ENCODE peak calls at places on chromosome 1, in seven cellular contexts. W, D, Y, G, T, P and Z are unnamed samples.
A peak's percentile ranks its signal among the peaks of the same experiment; 100 is the strongest.

GRCh38 chr1:226353698-226354525 is 44.9 kb upstream of the LIN9 start:
- DNase-seq in W (no peak), D (no peak), Y (no peak), G (no peak), T (no peak), P (no peak), Z (no peak)

GRCh38 chr1:5649166-5649551 is 343.1 kb downstream of the NPHP4 start:
- DNase-seq in W (no peak), D (no peak), Y (no peak), G (no peak), T (no peak), P (no peak), Z (no peak)

GRCh38 chr1:155000475-155000724 is 2.2 kb upstream of the ZBTB7B start:
- DNase-seq in W (no peak), D (no peak), Y (no peak), G (no peak), T (no peak), P (no peak), Z (no peak)

GRCh38 chr1:174963547-174964125 is 36.1 kb upstream of the CACYBP start:
- DNase-seq in W (no peak), D (no peak), Y (no peak), G (no peak), T (no peak), P (no peak), Z (no peak)

GRCh38 chr1:86259390-86259789 is 102.8 kb upstream of the COL24A1 start:
- DNase-seq in W (no peak), D (peak; percentile 53), Y (peak; percentile 10), G (no peak), T (no peak), P (no peak), Z (no peak)

GRCh38 chr1:37945743-37946702 is 830 bp downstream of the INPP5B start:
- DNase-seq in W (peak; percentile 33), D (peak; percentile 95), Y (peak; percentile 57), G (peak; percentile 92), T (no peak), P (peak; percentile 45), Z (no peak)

GRCh38 chr1:192008281-192008825 is 149.9 kb upstream of the RGS18 start:
- DNase-seq in W (no peak), D (no peak), Y (no peak), G (no peak), T (no peak), P (no peak), Z (no peak)

GRCh38 chr1:81731989-81732388 is 68.7 kb upstream of the ADGRL2 start:
- DNase-seq in W (no peak), D (no peak), Y (peak; percentile 4), G (no peak), T (no peak), P (no peak), Z (no peak)

GRCh38 chr1:216261631-216262030 is 161.6 kb downstream of the USH2A start:
- DNase-seq in W (no peak), D (no peak), Y (no peak), G (no peak), T (no peak), P (no peak), Z (no peak)

GRCh38 chr1:183776731-183777130 is 28.2 kb upstream of the RGL1 start:
- DNase-seq in W (no peak), D (peak; percentile 53), Y (no peak), G (peak; percentile 74), T (no peak), P (no peak), Z (no peak)

GRCh38 chr1:190436615-190437014 is 41.0 kb downstream of the BRINP3 start:
- DNase-seq in W (no peak), D (peak; percentile 63), Y (peak; percentile 3), G (peak; percentile 10), T (no peak), P (peak; percentile 46), Z (no peak)

GRCh38 chr1:172108494-172108893 is 267.2 kb downstream of the DNM3 start:
- DNase-seq in W (no peak), D (no peak), Y (no peak), G (no peak), T (no peak), P (no peak), Z (no peak)

GRCh38 chr1:172117800-172118199 is 276.5 kb downstream of the DNM3 start:
- DNase-seq in W (no peak), D (no peak), Y (no peak), G (no peak), T (no peak), P (no peak), Z (no peak)

GRCh38 chr1:172107261-172107820 is 266.0 kb downstream of the DNM3 start:
- DNase-seq in W (no peak), D (peak; percentile 12), Y (no peak), G (peak; percentile 26), T (no peak), P (no peak), Z (no peak)

GRCh38 chr1:172109357-172109756 is 268.1 kb downstream of the DNM3 start:
- DNase-seq in W (no peak), D (peak; percentile 22), Y (no peak), G (no peak), T (no peak), P (no peak), Z (no peak)

GRCh38 chr1:172112573-172112972 is 271.3 kb downstream of the DNM3 start:
- DNase-seq in W (no peak), D (peak; percentile 47), Y (no peak), G (no peak), T (no peak), P (no peak), Z (no peak)
- H2AK5ac ChIP-seq in W (no peak overlapping the region), D (no peak overlapping the region), Y (no peak overlapping the region), G (no peak overlapping the region), T (no peak overlapping the region), P (no peak overlapping the region), Z (no peak overlapping the region)

GRCh38 chr1:94895518-94895917 is 31.4 kb downstream of the CNN3 start:
- DNase-seq in W (no peak), D (no peak), Y (no peak), G (no peak), T (no peak), P (no peak), Z (no peak)

GRCh38 chr1:94888201-94888600 is 38.7 kb downstream of the CNN3 start:
- DNase-seq in W (no peak), D (no peak), Y (no peak), G (no peak), T (no peak), P (no peak), Z (no peak)

GRCh38 chr1:94887603-94888171 is 39.2 kb downstream of the CNN3 start:
- DNase-seq in W (peak; percentile 73), D (no peak), Y (no peak), G (no peak), T (no peak), P (no peak), Z (no peak)

GRCh38 chr1:94894630-94895029 is 32.3 kb downstream of the CNN3 start:
- DNase-seq in W (no peak), D (no peak), Y (no peak), G (no peak), T (no peak), P (no peak), Z (no peak)

DNA sequence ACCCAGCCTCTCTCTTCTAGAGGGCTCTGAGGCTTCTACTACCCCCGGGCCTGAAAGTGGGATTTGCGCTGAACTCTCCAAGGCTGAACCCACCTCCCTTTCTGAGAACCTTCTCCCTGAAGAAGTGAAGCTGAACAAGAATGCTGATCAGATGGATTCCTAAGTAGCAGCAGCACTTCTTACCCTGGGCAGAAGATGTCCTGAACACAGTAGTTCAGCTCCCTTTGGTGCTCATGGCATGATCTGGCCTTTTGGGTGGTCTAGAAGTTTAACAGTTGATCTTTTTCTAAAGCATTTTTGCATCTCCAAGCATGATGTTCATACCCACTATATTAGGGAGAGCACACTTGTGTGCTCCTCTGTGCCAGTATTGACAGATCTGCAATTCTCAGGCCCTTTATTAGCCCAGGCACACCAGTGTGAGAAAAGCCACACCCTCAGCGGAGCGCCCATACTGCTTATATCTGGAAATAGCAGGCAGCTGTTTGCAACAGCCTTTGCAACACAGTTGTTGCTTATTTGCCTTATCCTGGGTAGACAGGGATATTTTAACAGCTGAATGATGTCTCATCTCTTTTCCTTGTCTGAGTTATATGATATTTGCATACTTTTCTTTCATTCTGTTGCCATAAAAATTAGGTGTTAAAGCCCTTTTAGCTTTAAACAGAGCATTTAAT is 34.2 kb downstream of the CNN3 start:
- DNase-seq in W (no peak), D (no peak), Y (no peak), G (no peak), T (no peak), P (no peak), Z (no peak)
- H2AK5ac ChIP-seq in W (no peak overlapping the region), D (no peak overlapping the region), Y (no peak overlapping the region), G (no peak overlapping the region), T (no peak overlapping the region), P (no peak overlapping the region), Z (no peak overlapping the region)

GRCh38 chr1:20063861-20064292 is 6.1 kb upstream of the PLA2G5 start:
- DNase-seq in W (no peak), D (peak; percentile 87), Y (no peak), G (peak; percentile 34), T (no peak), P (no peak), Z (no peak)

GRCh38 chr1:20057886-20058420 is 12.0 kb upstream of the PLA2G5 start:
- DNase-seq in W (no peak), D (no peak), Y (no peak), G (no peak), T (no peak), P (peak; percentile 67), Z (no peak)

GRCh38 chr1:20058531-20058930 is 11.5 kb upstream of the PLA2G5 start:
- DNase-seq in W (no peak), D (peak; percentile 82), Y (no peak), G (peak; percentile 14), T (no peak), P (no peak), Z (no peak)

GRCh38 chr1:20059847-20060246 is 10.1 kb upstream of the PLA2G5 start:
- DNase-seq in W (no peak), D (no peak), Y (no peak), G (no peak), T (no peak), P (no peak), Z (no peak)

DNA sequence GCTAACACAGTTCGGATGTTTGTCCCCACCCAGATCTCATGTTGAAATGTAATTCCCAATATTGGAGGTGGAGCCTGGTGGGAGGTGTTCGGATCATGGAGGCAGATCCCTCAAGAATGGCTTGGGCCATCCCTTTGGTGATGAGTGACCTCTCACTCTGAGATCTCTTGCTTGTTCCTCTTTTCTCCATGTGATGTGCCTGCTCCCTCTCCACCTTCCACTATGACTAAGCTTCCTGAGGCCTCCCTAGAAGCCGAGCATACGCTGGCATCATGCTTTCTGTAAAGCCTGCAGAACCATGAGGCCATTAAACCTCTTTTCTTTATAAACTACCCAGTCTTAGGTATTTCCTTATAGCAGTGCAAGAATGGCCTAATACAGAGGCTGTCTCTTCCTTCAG is 8.1 kb upstream of the PLA2G5 start:
- DNase-seq in W (no peak), D (no peak), Y (no peak), G (no peak), T (no peak), P (no peak), Z (no peak)
- H2AK5ac ChIP-seq in W (no peak overlapping the region), D (no peak overlapping the region), Y (no peak overlapping the region), G (no peak overlapping the region), T (no peak overlapping the region), P (no peak overlapping the region), Z (no peak overlapping the region)

DNA sequence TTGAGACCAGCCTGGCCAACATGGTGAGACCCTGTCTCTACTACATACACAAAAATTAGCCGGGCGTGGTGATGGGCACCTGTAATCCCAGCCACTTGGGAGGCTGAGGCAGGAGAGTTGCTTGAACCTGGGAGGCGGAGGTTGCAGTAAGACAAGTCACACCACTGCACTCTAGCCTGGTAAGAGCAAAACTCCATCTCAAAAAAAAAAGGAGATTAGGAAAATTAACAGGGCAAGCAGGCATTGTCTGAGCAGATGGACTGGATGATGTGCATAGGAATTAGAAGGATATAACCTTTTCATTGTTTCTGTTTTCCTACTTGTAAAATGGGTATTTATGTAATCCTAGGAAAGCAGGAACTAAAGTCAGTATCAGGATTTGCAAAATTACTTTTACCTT is 15.6 kb downstream of the TARDBP start:
- DNase-seq in W (no peak), D (no peak), Y (no peak), G (no peak), T (no peak), P (no peak), Z (no peak)
- H2AK5ac ChIP-seq in W (no peak overlapping the region), D (no peak overlapping the region), Y (no peak overlapping the region), G (no peak overlapping the region), T (no peak overlapping the region), P (no peak overlapping the region), Z (no peak overlapping the region)